ENCODE peak calls at places on chromosomes 6 and 20, in seven cellular contexts. H is left ventricle myocardium inferior; R is GM04503; T is stimulated activated CD4-positive, alpha-beta T cell treated with anti-CD3 and anti-CD28 coated beads, Interleukin-1b, Interleukin-23, amount 100 ng/mL, for 24 hours; Z is foreskin fibroblast; V is activated T-cell treated with anti-CD3 and anti-CD28 coated beads, Interleukin-2, amount 50 U/mL, for 24 hours; X is amniotic epithelial cell. B is an unnamed sample.

GRCh38 chr20:39282619-39283092 is 320.5 kb downstream of the DHX35 start:
- DNase-seq in H (no peak), R (no peak), T (no peak), Z (no peak), V (no peak), X (no peak), B (no peak)

GRCh38 chr6:132483779-132484679 is 28.9 kb downstream of the STX7 start:
- DNase-seq in H (no peak), R (no peak), T (peak), Z (peak), V (no peak), X (peak), B (peak)

GRCh38 chr6:3753228-3753795 is 1.8 kb upstream of the PXDC1 start:
- DNase-seq in H (no peak), R (no peak), T (no peak), Z (no peak), V (no peak), X (no peak), B (no peak)

GRCh38 chr6:33000053-33000452 is 9.3 kb downstream of the HLA-DOA start:
- DNase-seq in H (no peak), R (no peak), T (no peak), Z (no peak), V (no peak), X (no peak), B (peak)

GRCh38 chr6:127120109-127120786 is 1.8 kb downstream of the RSPO3 start:
- DNase-seq in H (no peak), R (no peak), T (no peak), Z (no peak), V (peak), X (no peak), B (no peak)

GRCh38 chr6:154792761-154793160 is 59.5 kb downstream of the SCAF8 start:
- DNase-seq in H (no peak), R (no peak), T (no peak), Z (no peak), V (no peak), X (no peak), B (no peak)

GRCh38 chr20:45044601-45045000 is 56.3 kb downstream of the KCNS1 start:
- DNase-seq in H (no peak), R (no peak), T (no peak), Z (no peak), V (no peak), X (no peak), B (no peak)

GRCh38 chr6:3357669-3358068 is 98.9 kb downstream of the PSMG4 start:
- DNase-seq in H (no peak), R (no peak), T (no peak), Z (no peak), V (no peak), X (no peak), B (no peak)

GRCh38 chr6:138387577-138388368 is 10.1 kb downstream of the SMIM28 start:
- DNase-seq in H (no peak), R (no peak), T (no peak), Z (no peak), V (no peak), X (no peak), B (no peak)

GRCh38 chr6:67199425-67199824 is 1435.7 kb upstream of the ADGRB3 start:
- DNase-seq in H (no peak), R (no peak), T (no peak), Z (no peak), V (no peak), X (no peak), B (no peak)

GRCh38 chr6:95364016-95364604 is 213.2 kb upstream of the MANEA start:
- DNase-seq in H (no peak), R (no peak), T (no peak), Z (no peak), V (no peak), X (peak), B (peak)

GRCh38 chr6:147131728-147132127 is 72.5 kb upstream of the STXBP5 start:
- DNase-seq in H (no peak), R (no peak), T (no peak), Z (no peak), V (no peak), X (peak), B (no peak)

GRCh38 chr20:5735845-5736530 is 14.2 kb upstream of the SHLD1 start:
- DNase-seq in H (no peak), R (no peak), T (no peak), Z (peak), V (no peak), X (no peak), B (peak)

GRCh38 chr6:2725999-2726567 is 24.6 kb downstream of the MYLK4 start:
- DNase-seq in H (no peak), R (no peak), T (no peak), Z (no peak), V (no peak), X (peak), B (peak)

GRCh38 chr20:63151554-63152321 is 64.2 kb downstream of the YTHDF1 start:
- DNase-seq in H (no peak), R (no peak), T (no peak), Z (peak), V (no peak), X (no peak), B (no peak)

GRCh38 chr20:53598140-53599038 is 4.8 kb upstream of the ZNF217 start:
- DNase-seq in H (no peak), R (no peak), T (no peak), Z (no peak), V (peak), X (no peak), B (no peak)

GRCh38 chr20:38812915-38813573 is 7.5 kb downstream of the PPP1R16B start:
- DNase-seq in H (no peak), R (no peak), T (no peak), Z (no peak), V (peak), X (no peak), B (no peak)

GRCh38 chr6:15538106-15538505 is 124.7 kb downstream of the DTNBP1 start:
- DNase-seq in H (no peak), R (no peak), T (no peak), Z (no peak), V (no peak), X (no peak), B (no peak)

GRCh38 chr20:53413188-53413631 is 180.4 kb downstream of the ZNF217 start:
- DNase-seq in H (no peak), R (no peak), T (peak), Z (no peak), V (peak), X (no peak), B (peak)

GRCh38 chr6:9204171-9204570 is 768.8 kb upstream of the SLC35B3 start:
- DNase-seq in H (no peak), R (no peak), T (no peak), Z (peak), V (no peak), X (peak), B (no peak)

GRCh38 chr20:18904624-18905023 is 91.0 kb downstream of the SCP2D1 start:
- DNase-seq in H (no peak), R (no peak), T (no peak), Z (no peak), V (no peak), X (no peak), B (no peak)

GRCh38 chr6:45956176-45956575 is 59.5 kb downstream of the CLIC5 start:
- DNase-seq in H (no peak), R (no peak), T (no peak), Z (no peak), V (no peak), X (no peak), B (no peak)

GRCh38 chr6:165092881-165093595 is 216.4 kb downstream of the C6orf118 start:
- DNase-seq in H (no peak), R (no peak), T (no peak), Z (no peak), V (no peak), X (no peak), B (no peak)

GRCh38 chr6:80967618-80968017 is 784.9 kb downstream of the TENT5A start:
- DNase-seq in H (no peak), R (no peak), T (no peak), Z (no peak), V (no peak), X (no peak), B (peak)

GRCh38 chr6:11943060-11943459 is 69.1 kb upstream of the HIVEP1 start:
- DNase-seq in H (no peak), R (no peak), T (no peak), Z (no peak), V (no peak), X (peak), B (no peak)

GRCh38 chr6:28531479-28532128 is 5.9 kb downstream of the GPX5 start:
- DNase-seq in H (no peak), R (no peak), T (no peak), Z (no peak), V (no peak), X (no peak), B (no peak)

GRCh38 chr20:34065260-34065659 is 46.8 kb downstream of the EIF2S2 start:
- DNase-seq in H (no peak), R (peak), T (no peak), Z (peak), V (no peak), X (peak), B (no peak)

GRCh38 chr6:25922301-25922700 is 8.2 kb downstream of the SLC17A2 start:
- DNase-seq in H (no peak), R (peak), T (no peak), Z (peak), V (no peak), X (no peak), B (no peak)

GRCh38 chr6:161682982-161683381 is 409.1 kb upstream of the AGPAT4 start:
- DNase-seq in H (no peak), R (no peak), T (no peak), Z (no peak), V (no peak), X (no peak), B (no peak)

GRCh38 chr6:20404641-20405032 is 3.0 kb downstream of the E2F3 start:
- DNase-seq in H (no peak), R (no peak), T (peak), Z (peak), V (peak), X (peak), B (peak)

GRCh38 chr6:26104457-26105108 is 17.4 kb downstream of the HFE start:
- DNase-seq in H (no peak), R (no peak), T (no peak), Z (no peak), V (no peak), X (no peak), B (no peak)

GRCh38 chr6:125224236-125224861 is 70.8 kb downstream of the TPD52L1 start:
- DNase-seq in H (no peak), R (no peak), T (no peak), Z (no peak), V (no peak), X (peak), B (no peak)

GRCh38 chr6:46015119-46015968 is at the start of gene CLIC5:
- DNase-seq in H (peak), R (no peak), T (no peak), Z (no peak), V (peak), X (no peak), B (peak)

GRCh38 chr6:93794161-93794560 is 374.8 kb upstream of the EPHA7 start:
- DNase-seq in H (no peak), R (no peak), T (no peak), Z (peak), V (no peak), X (no peak), B (no peak)

GRCh38 chr6:54014440-54014839 is 96.8 kb upstream of the MLIP start:
- DNase-seq in H (no peak), R (no peak), T (no peak), Z (no peak), V (no peak), X (no peak), B (no peak)

GRCh38 chr20:37236462-37236861 is 25.2 kb downstream of the GHRH start:
- DNase-seq in H (peak), R (no peak), T (no peak), Z (no peak), V (no peak), X (no peak), B (no peak)

GRCh38 chr6:15504581-15505350 is 158.1 kb downstream of the DTNBP1 start:
- DNase-seq in H (peak), R (peak), T (no peak), Z (peak), V (peak), X (peak), B (no peak)

GRCh38 chr6:100862063-100862462 is 19.1 kb downstream of the ASCC3 start:
- DNase-seq in H (no peak), R (no peak), T (no peak), Z (no peak), V (no peak), X (no peak), B (no peak)

GRCh38 chr20:35561671-35562070 is 19.8 kb downstream of the ERGIC3 start:
- DNase-seq in H (no peak), R (no peak), T (no peak), Z (no peak), V (no peak), X (no peak), B (no peak)